ENCODE peak calls at places on chromosomes 7 and 10, in nine cellular contexts. O is psoas muscle, V is HFF-Myc, D is fibroblast of the aortic adventitia, S is HCT116, H is brain microvascular endothelial cell, Z is epithelial cell of esophagus, Q is coronary artery, P is kidney epithelial cell. A is an unnamed sample.

GRCh38 chr10:113356794-113357687 is 195.8 kb upstream of the HABP2 start:
- DNase-seq in O (no peak), V (no peak), D (peak), S (no peak), H (no peak), Z (no peak), Q (no peak), P (no peak), A (no peak)

GRCh38 chr7:46150721-46151120 is 229.6 kb upstream of the IGFBP3 start:
- DNase-seq in O (no peak), V (no peak), D (no peak), S (no peak), H (no peak), Z (no peak), Q (no peak), P (no peak), A (no peak)

GRCh38 chr7:85974176-85974575 is 669.5 kb upstream of the GRM3 start:
- DNase-seq in O (no peak), V (no peak), D (no peak), S (no peak), H (no peak), Z (no peak), Q (no peak), P (no peak), A (no peak)

GRCh38 chr10:48698971-48699627 is 14.4 kb downstream of the WDFY4 start:
- DNase-seq in O (no peak), V (no peak), D (no peak), S (no peak), H (no peak), Z (no peak), Q (no peak), P (no peak), A (no peak)

GRCh38 chr10:78301481-78301880 is 267.8 kb downstream of the RPS24 start:
- DNase-seq in O (no peak), V (no peak), D (no peak), S (no peak), H (no peak), Z (no peak), Q (peak), P (no peak), A (no peak)

GRCh38 chr7:88310950-88311674 is 4.4 kb upstream of the STEAP4 start:
- DNase-seq in O (no peak), V (no peak), D (no peak), S (no peak), H (no peak), Z (no peak), Q (no peak), P (no peak), A (no peak)

GRCh38 chr10:27745719-27746363 is at the start of gene MKX:
- DNase-seq in O (peak), V (no peak), D (no peak), S (no peak), H (peak), Z (peak), Q (peak), P (no peak), A (no peak)

GRCh38 chr7:150938566-150938965 is 39.6 kb downstream of the KCNH2 start:
- DNase-seq in O (no peak), V (no peak), D (no peak), S (no peak), H (no peak), Z (no peak), Q (no peak), P (no peak), A (no peak)

GRCh38 chr10:45001382-45002148 is 842 bp downstream of the ZNF22 start:
- DNase-seq in O (peak), V (no peak), D (peak), S (no peak), H (peak), Z (peak), Q (peak), P (peak), A (peak)

GRCh38 chr7:79286181-79286580 is 167.3 kb downstream of the MAGI2 start:
- DNase-seq in O (no peak), V (no peak), D (no peak), S (no peak), H (no peak), Z (no peak), Q (no peak), P (no peak), A (no peak)

DNA sequence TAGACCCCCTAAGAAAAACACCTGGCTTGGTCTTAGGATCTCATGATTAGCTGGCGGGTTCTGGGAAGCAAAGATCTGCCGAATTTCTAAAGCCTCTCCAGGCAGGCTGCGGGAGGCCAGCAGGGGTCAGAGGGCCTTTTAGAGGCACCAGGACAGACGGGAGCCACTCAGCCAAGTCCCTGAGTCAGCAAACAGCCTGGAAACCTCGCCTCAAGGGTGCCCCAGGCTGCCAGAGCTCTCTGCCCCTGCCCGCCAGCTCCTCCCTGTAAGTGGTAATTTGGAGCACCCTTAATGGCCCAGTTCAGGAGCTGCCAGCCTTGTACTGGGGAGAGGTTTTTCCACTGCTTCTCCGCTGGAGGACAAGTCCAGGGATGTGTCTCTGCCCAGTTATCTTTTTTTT is 88.7 kb downstream of the HIP1 start:
- DNase-seq in O (peak), V (no peak), D (no peak), S (no peak), H (no peak), Z (no peak), Q (no peak), P (no peak), A (no peak)
- TF ChIP-seq CTCF in O (no peak), V (no peak), D (no peak), S (no peak), H (no peak), Z (no peak), Q (no peak), P (no peak), A (no peak)

DNA sequence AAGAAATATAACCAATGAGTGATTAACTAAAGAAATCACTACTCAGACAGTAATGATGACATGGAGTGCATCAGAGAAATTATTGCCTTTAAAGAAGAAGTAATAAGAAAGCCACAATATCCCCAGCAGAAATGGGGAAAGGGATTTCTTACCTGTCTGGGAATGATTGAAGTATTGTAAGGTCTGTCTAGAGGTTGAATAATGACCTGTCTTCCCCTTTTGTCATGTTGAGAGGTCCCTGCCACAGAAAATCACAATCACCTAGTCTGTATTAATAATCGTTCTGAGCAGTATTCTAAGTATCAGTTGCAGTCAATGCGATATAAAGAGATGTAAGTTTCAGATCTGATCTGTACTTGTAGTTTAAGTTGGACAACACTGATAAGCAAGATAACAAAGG is 349.1 kb upstream of the TPK1 start:
- DNase-seq in O (no peak), V (no peak), D (no peak), S (no peak), H (no peak), Z (no peak), Q (no peak), P (no peak), A (no peak)
- H3K4me3 ChIP-seq in O (no peak), V (no peak), D (no peak), S (no peak), H (no peak), Z (no peak), Q (no peak), P (no peak), A (no peak)

GRCh38 chr7:47477191-47478016 is 104.5 kb downstream of the TNS3 start:
- DNase-seq in O (no peak), V (no peak), D (no peak), S (no peak), H (no peak), Z (no peak), Q (no peak), P (no peak), A (no peak)

GRCh38 chr7:47475880-47476227 is 106.1 kb downstream of the TNS3 start:
- DNase-seq in O (no peak), V (no peak), D (no peak), S (no peak), H (no peak), Z (peak), Q (no peak), P (no peak), A (no peak)

GRCh38 chr7:47474211-47474936 is 107.5 kb downstream of the TNS3 start:
- DNase-seq in O (no peak), V (no peak), D (no peak), S (no peak), H (no peak), Z (no peak), Q (no peak), P (no peak), A (no peak)

GRCh38 chr7:47473499-47474210 is 108.3 kb downstream of the TNS3 start:
- DNase-seq in O (no peak), V (no peak), D (no peak), S (no peak), H (no peak), Z (no peak), Q (no peak), P (no peak), A (no peak)

GRCh38 chr7:47474937-47475879 is 106.7 kb downstream of the TNS3 start:
- DNase-seq in O (peak), V (peak), D (peak), S (peak), H (peak), Z (peak), Q (peak), P (peak), A (peak)
- TF ChIP-seq CTCF in O (peak), V (no peak), D (peak), S (peak), H (peak), Z (no peak), Q (no peak), P (peak), A (peak)

GRCh38 chr10:92239185-92239599 is 51.7 kb downstream of the CPEB3 start:
- DNase-seq in O (no peak), V (no peak), D (no peak), S (no peak), H (no peak), Z (no peak), Q (no peak), P (no peak), A (peak)
- H3K4me3 ChIP-seq in O (peak), V (peak), D (peak), S (peak), H (peak), Z (peak), Q (peak), P (peak), A (peak)